ENCODE peak calls at places on chromosomes 7 and 10, in five cellular contexts. One of them, this sample, is unnamed.

GRCh38 chr10:71750124-71750841 is 23.0 kb downstream of the VSIR start:
- DNase-seq in bronchial epithelial cell: no peak
- DNase-seq in AG04450: no peak
- DNase-seq in NCI-H1092 treated with DMSO at 0.1 percent for 48 hours: no peak
- DNase-seq in left ventricle myocardium inferior: no peak
- DNase-seq in this sample: no peak

GRCh38 chr7:142908290-142908689 is 22.7 kb upstream of the TRPV6 start:
- DNase-seq in AG04450: no peak
- DNase-seq in NCI-H1092 treated with DMSO at 0.1 percent for 48 hours: no peak
- DNase-seq in bronchial epithelial cell: no peak
- DNase-seq in left ventricle myocardium inferior: no peak
- DNase-seq in this sample: no peak

GRCh38 chr7:36871863-36872262 is 147.6 kb upstream of the AOAH start:
- DNase-seq in NCI-H1092 treated with DMSO at 0.1 percent for 48 hours: no peak
- DNase-seq in AG04450: no peak
- DNase-seq in left ventricle myocardium inferior: no peak
- DNase-seq in bronchial epithelial cell: no peak
- DNase-seq in this sample: no peak

GRCh38 chr10:35635576-35635975 is 6.5 kb downstream of the FZD8 start:
- DNase-seq in NCI-H1092 treated with DMSO at 0.1 percent for 48 hours: peak; percentile 32
- DNase-seq in AG04450: peak; percentile 32
- DNase-seq in bronchial epithelial cell: peak; percentile 69
- DNase-seq in left ventricle myocardium inferior: no peak
- DNase-seq in this sample: peak; percentile 57

GRCh38 chr7:107922891-107923290 is 31.9 kb downstream of the DLD start:
- DNase-seq in bronchial epithelial cell: no peak
- DNase-seq in NCI-H1092 treated with DMSO at 0.1 percent for 48 hours: no peak
- DNase-seq in AG04450: no peak
- DNase-seq in left ventricle myocardium inferior: no peak
- DNase-seq in this sample: no peak

GRCh38 chr10:44395902-44396670 is 11.2 kb upstream of the CXCL12 start:
- DNase-seq in left ventricle myocardium inferior: no peak
- DNase-seq in AG04450: no peak
- DNase-seq in NCI-H1092 treated with DMSO at 0.1 percent for 48 hours: no peak
- DNase-seq in bronchial epithelial cell: no peak
- DNase-seq in this sample: no peak

GRCh38 chr7:76063525-76063924 is 15.6 kb downstream of the MDH2 start:
- DNase-seq in left ventricle myocardium inferior: peak; percentile 67
- DNase-seq in NCI-H1092 treated with DMSO at 0.1 percent for 48 hours: no peak
- DNase-seq in bronchial epithelial cell: no peak
- DNase-seq in AG04450: no peak
- DNase-seq in this sample: no peak

GRCh38 chr7:26149391-26149977 is 2.5 kb upstream of the NFE2L3 start:
- DNase-seq in AG04450: no peak
- DNase-seq in left ventricle myocardium inferior: no peak
- DNase-seq in bronchial epithelial cell: no peak
- DNase-seq in NCI-H1092 treated with DMSO at 0.1 percent for 48 hours: no peak
- DNase-seq in this sample: no peak

GRCh38 chr10:131277278-131277677 is 34.2 kb downstream of the TCERG1L start:
- DNase-seq in bronchial epithelial cell: no peak
- DNase-seq in AG04450: no peak
- DNase-seq in NCI-H1092 treated with DMSO at 0.1 percent for 48 hours: no peak
- DNase-seq in left ventricle myocardium inferior: no peak
- DNase-seq in this sample: no peak

GRCh38 chr7:47657126-47657525 is 75.2 kb upstream of the TNS3 start:
- DNase-seq in NCI-H1092 treated with DMSO at 0.1 percent for 48 hours: no peak
- DNase-seq in bronchial epithelial cell: no peak
- DNase-seq in AG04450: no peak
- DNase-seq in left ventricle myocardium inferior: no peak
- DNase-seq in this sample: no peak

GRCh38 chr10:118672766-118673715 is 77.6 kb upstream of the PRLHR start:
- DNase-seq in AG04450: no peak
- DNase-seq in NCI-H1092 treated with DMSO at 0.1 percent for 48 hours: no peak
- DNase-seq in left ventricle myocardium inferior: no peak
- DNase-seq in bronchial epithelial cell: no peak
- DNase-seq in this sample: no peak